ENCODE peak calls at places on chromosomes 13 and 19, in four cellular contexts. U is ovary, X is suprapubic skin, P is GM12892. E is an unnamed sample.

GRCh38 chr13:113058129-113058987 is 47.2 kb upstream of the F7 start:
- DNase-seq in X (no peak), P (no peak), U (no peak), E (peak; percentile 24)

GRCh38 chr19:18340990-18341868 is 831 bp downstream of the PGPEP1 start:
- DNase-seq in X (no peak), P (peak; percentile 80), U (peak; percentile 69), E (peak; percentile 75)

GRCh38 chr13:50167224-50167947 is 152.1 kb downstream of the KCNRG start:
- DNase-seq in U (no peak), X (no peak), P (no peak), E (no peak)

GRCh38 chr19:16463341-16463990 is 8.3 kb downstream of the EPS15L1 start:
- DNase-seq in P (no peak), U (no peak), X (no peak), E (no peak)

GRCh38 chr19:34235425-34235940 is 18.9 kb upstream of the GARRE1 start:
- DNase-seq in X (no peak), U (no peak), P (no peak), E (no peak)

GRCh38 chr13:96025283-96025682 is 27.9 kb downstream of the UGGT2 start:
- DNase-seq in X (no peak), P (no peak), U (no peak), E (no peak)

GRCh38 chr19:2607712-2608601 is 94.5 kb downstream of the GNG7 start:
- DNase-seq in U (peak; percentile 38), P (no peak), X (no peak), E (no peak)

GRCh38 chr13:48457578-48458242 is 44.8 kb upstream of the LPAR6 start:
- DNase-seq in X (no peak), P (no peak), U (peak; percentile 28), E (no peak)

GRCh38 chr13:102286326-102286725 is 115.5 kb downstream of the FGF14 start:
- DNase-seq in U (no peak), P (no peak), X (no peak), E (no peak)

GRCh38 chr19:2113436-2114211 is 16.9 kb downstream of the IZUMO4 start:
- DNase-seq in P (no peak), X (no peak), U (no peak), E (no peak)

GRCh38 chr13:68816715-68817114 is 1290.9 kb upstream of the ATXN8OS start:
- DNase-seq in U (no peak), P (no peak), X (no peak), E (no peak)

GRCh38 chr13:61664821-61665705 is 249.4 kb upstream of the PCDH20 start:
- DNase-seq in X (no peak), U (no peak), P (no peak), E (no peak)

GRCh38 chr13:58843567-58843966 is 1212.0 kb downstream of the PCDH17 start:
- DNase-seq in P (no peak), U (no peak), X (no peak), E (no peak)

GRCh38 chr19:19276386-19276785 is 3.3 kb upstream of the TM6SF2 start:
- DNase-seq in X (no peak), U (no peak), P (peak; percentile 7), E (no peak)

GRCh38 chr19:56350416-56351045 is 35.9 kb upstream of the ZSCAN5A start:
- DNase-seq in U (no peak), X (no peak), P (no peak), E (peak; percentile 74)

GRCh38 chr13:44734204-44734707 is 158.1 kb upstream of the TSC22D1 start:
- DNase-seq in U (no peak), P (no peak), X (no peak), E (no peak)

GRCh38 chr19:547836-548720 is 4.2 kb downstream of the GZMM start:
- DNase-seq in X (no peak), P (no peak), U (no peak), E (no peak)

GRCh38 chr19:51123381-51124186 is 1.1 kb upstream of the SIGLEC9 start:
- DNase-seq in P (no peak), X (no peak), U (peak; percentile 25), E (no peak)

GRCh38 chr13:39378293-39378692 is 224.7 kb downstream of the LHFPL6 start:
- DNase-seq in P (no peak), U (no peak), X (no peak), E (peak; percentile 33)

GRCh38 chr13:29548722-29549446 is 46.6 kb downstream of the SLC7A1 start:
- DNase-seq in U (no peak), P (no peak), X (no peak), E (peak; percentile 53)

GRCh38 chr13:70390968-70391367 is 282.7 kb upstream of the KLHL1 start:
- DNase-seq in X (no peak), P (no peak), U (no peak), E (no peak)

GRCh38 chr13:22740264-22740663 is 440.5 kb upstream of the SGCG start:
- DNase-seq in X (no peak), U (no peak), P (no peak), E (peak; percentile 14)

GRCh38 chr13:39341238-39341637 is 261.8 kb downstream of the LHFPL6 start:
- DNase-seq in U (no peak), P (no peak), X (no peak), E (no peak)

GRCh38 chr13:97901716-97902115 is 51.8 kb upstream of the IPO5 start:
- DNase-seq in X (no peak), P (no peak), U (no peak), E (no peak)

DNA sequence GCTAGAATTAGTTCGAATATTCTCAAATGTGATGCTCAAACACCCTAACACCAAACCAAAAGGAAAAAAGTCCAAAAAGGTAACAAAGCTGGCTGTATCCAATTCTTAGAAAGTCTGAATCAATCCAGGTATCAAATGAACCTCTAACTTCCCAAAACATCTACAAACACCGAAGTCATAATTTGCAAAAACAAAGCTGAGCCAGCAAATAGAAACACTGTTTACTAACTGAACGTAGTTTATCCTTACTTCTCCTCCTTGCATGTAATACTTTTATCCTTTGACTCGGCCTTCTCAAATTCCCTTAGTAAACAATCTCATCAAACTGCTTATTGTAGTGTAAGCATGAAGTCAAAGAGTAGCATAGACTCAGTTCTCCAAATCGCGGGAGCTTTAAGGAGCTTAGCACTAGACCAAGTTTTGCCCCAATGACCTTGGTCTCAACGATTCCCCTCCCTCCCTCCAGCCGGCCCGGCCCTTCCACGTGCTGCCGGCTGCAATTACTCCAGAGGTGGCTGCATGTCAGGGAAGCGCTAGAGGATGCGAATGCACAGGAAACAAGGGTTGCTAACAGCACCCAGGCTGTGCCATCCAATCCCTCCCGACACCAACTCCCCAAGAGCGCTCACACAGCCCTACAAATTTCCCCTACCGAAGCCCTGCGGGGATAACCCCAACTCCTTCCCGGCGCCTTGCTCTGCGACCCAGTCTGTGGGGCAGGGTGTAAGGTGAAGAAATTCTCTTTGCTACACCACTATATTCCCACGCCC is 693 bp downstream of the XPO4 start:
- DNase-seq in X (no peak), P (peak; percentile 19), U (peak; percentile 50), E (peak; percentile 76)
- TF ChIP-seq POLR2A in X (no peak), P (no peak), U (no peak), E (no peak)

GRCh38 chr19:48990400-48990799 is 2.7 kb downstream of the GYS1 start:
- DNase-seq in U (no peak), X (no peak), P (no peak), E (no peak)

GRCh38 chr19:48991011-48991609 is 2.0 kb downstream of the GYS1 start:
- DNase-seq in X (no peak), P (no peak), U (no peak), E (no peak)

GRCh38 chr19:48992571-48993174 is 436 bp downstream of the GYS1 start:
- DNase-seq in P (no peak), X (no peak), U (peak; percentile 54), E (no peak)

GRCh38 chr19:48993175-48994034 is at the start of the genes GYS1 and RUVBL2:
- DNase-seq in U (peak; percentile 100), P (peak; percentile 99), X (peak; percentile 100), E (peak; percentile 100)

GRCh38 chr19:48991823-48992570 is 1.1 kb downstream of the GYS1 start:
- DNase-seq in U (peak; percentile 60), P (no peak), X (no peak), E (no peak)
- TF ChIP-seq POLR2A in U (peak; percentile 40), P (no peak), X (no peak), E (no peak)

GRCh38 chr19:35336166-35336955 is 7.4 kb downstream of the CD22 start:
- DNase-seq in U (no peak), X (no peak), P (no peak), E (no peak)

GRCh38 chr19:35337081-35337983 is 8.3 kb downstream of the CD22 start:
- DNase-seq in U (no peak), P (no peak), X (no peak), E (no peak)

GRCh38 chr19:35332817-35333216 is 3.8 kb downstream of the CD22 start:
- DNase-seq in P (no peak), U (no peak), X (no peak), E (no peak)

GRCh38 chr19:35331551-35332214 is 2.7 kb downstream of the CD22 start:
- DNase-seq in X (no peak), P (no peak), U (no peak), E (no peak)

DNA sequence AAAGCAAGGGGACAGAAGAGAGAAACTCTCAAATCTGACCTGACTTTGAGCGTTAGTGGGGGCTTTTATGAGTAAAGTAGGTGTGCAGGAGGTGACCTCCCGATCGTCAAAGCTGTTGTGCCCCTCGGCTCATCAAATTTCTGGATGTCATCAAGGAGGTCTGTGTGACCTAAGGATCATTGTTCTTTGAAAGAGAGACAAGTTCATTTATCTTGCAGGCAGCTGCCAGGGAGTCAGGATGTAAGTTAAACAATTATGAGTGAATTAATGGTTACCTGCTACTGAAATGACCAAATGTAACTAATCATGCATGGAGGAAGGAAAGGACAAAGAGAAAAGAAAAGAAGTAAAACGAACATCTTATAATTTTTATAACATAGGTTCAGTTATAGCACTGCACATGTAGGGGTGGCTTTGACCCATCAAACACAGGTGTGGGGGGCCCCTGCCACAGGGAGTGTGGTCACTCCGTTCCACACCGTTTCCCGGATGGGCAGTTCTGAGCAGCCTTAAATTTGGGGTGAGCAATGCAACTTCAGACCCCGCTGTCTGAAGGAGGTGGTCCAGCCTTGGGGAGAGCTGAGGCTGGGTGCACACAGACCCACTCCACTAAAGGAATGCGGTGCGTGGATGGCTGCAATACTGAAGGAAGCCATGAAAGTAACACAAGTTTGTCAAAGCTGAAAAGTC is 5.2 kb downstream of the CD22 start:
- DNase-seq in X (no peak), U (no peak), P (no peak), E (no peak)
- TF ChIP-seq POLR2A in X (no peak), U (no peak), P (peak; percentile 54), E (no peak)

GRCh38 chr13:106331116-106331515 is 204.3 kb downstream of the EFNB2 start:
- DNase-seq in U (no peak), X (no peak), P (no peak), E (no peak)
- TF ChIP-seq POLR2A in U (no peak), X (no peak), P (no peak), E (no peak)

GRCh38 chr19:5292843-5293606 is 47.6 kb downstream of the PTPRS start:
- DNase-seq in P (peak; percentile 85), U (peak; percentile 86), X (no peak), E (no peak)
- TF ChIP-seq POLR2A in P (no peak), U (peak; percentile 66), X (no peak), E (no peak)

E was measured in erythroblast.